ENCODE peak calls at places on chromosome 2, in five cellular contexts. One of them, this sample, is unnamed.

GRCh38 chr2:166365803-166366420 is 9.8 kb downstream of the SCN9A start:
- DNase-seq in uterus: no peak
- DNase-seq in epithelial cell of esophagus: no peak
- DNase-seq in AG04450: no peak
- DNase-seq in astrocyte of the spinal cord: peak
- DNase-seq in this sample: peak

GRCh38 chr2:46545015-46545839 is 65.9 kb downstream of the TMEM247 start:
- DNase-seq in uterus: no peak
- DNase-seq in epithelial cell of esophagus: no peak
- DNase-seq in AG04450: no peak
- DNase-seq in astrocyte of the spinal cord: no peak
- DNase-seq in this sample: no peak

GRCh38 chr2:1618974-1619373 is 125.3 kb downstream of the PXDN start:
- DNase-seq in uterus: no peak
- DNase-seq in epithelial cell of esophagus: no peak
- DNase-seq in AG04450: no peak
- DNase-seq in astrocyte of the spinal cord: no peak
- DNase-seq in this sample: no peak

GRCh38 chr2:209824391-209824790 is 52.8 kb downstream of the UNC80 start:
- DNase-seq in uterus: no peak
- DNase-seq in epithelial cell of esophagus: no peak
- DNase-seq in AG04450: no peak
- DNase-seq in astrocyte of the spinal cord: no peak
- DNase-seq in this sample: no peak

GRCh38 chr2:96715658-96716057 is 24.2 kb downstream of the LMAN2L start:
- DNase-seq in uterus: no peak
- DNase-seq in epithelial cell of esophagus: peak
- DNase-seq in AG04450: no peak
- DNase-seq in astrocyte of the spinal cord: no peak
- DNase-seq in this sample: no peak

GRCh38 chr2:65660340-65660739 is 227.9 kb upstream of the SPRED2 start:
- DNase-seq in uterus: no peak
- DNase-seq in epithelial cell of esophagus: no peak
- DNase-seq in AG04450: no peak
- DNase-seq in astrocyte of the spinal cord: peak
- DNase-seq in this sample: no peak

GRCh38 chr2:105034170-105034569 is 3.7 kb upstream of the MRPS9 start:
- DNase-seq in uterus: no peak
- DNase-seq in epithelial cell of esophagus: peak
- DNase-seq in AG04450: no peak
- DNase-seq in astrocyte of the spinal cord: no peak
- DNase-seq in this sample: no peak

GRCh38 chr2:65343381-65343780 is 89.0 kb downstream of the SPRED2 start:
- DNase-seq in uterus: no peak
- DNase-seq in epithelial cell of esophagus: no peak
- DNase-seq in AG04450: no peak
- DNase-seq in astrocyte of the spinal cord: no peak
- DNase-seq in this sample: no peak

GRCh38 chr2:232385660-232386489 is 7.3 kb downstream of the ALPP start:
- DNase-seq in uterus: no peak
- DNase-seq in epithelial cell of esophagus: no peak
- DNase-seq in AG04450: peak
- DNase-seq in astrocyte of the spinal cord: peak
- DNase-seq in this sample: no peak

GRCh38 chr2:29182334-29182733 is 67.1 kb downstream of the CLIP4 start:
- DNase-seq in uterus: no peak
- DNase-seq in epithelial cell of esophagus: no peak
- DNase-seq in AG04450: no peak
- DNase-seq in astrocyte of the spinal cord: no peak
- DNase-seq in this sample: no peak

GRCh38 chr2:66433945-66434678 is 813 bp upstream of the MEIS1 start:
- DNase-seq in uterus: peak
- DNase-seq in epithelial cell of esophagus: peak
- DNase-seq in AG04450: no peak
- DNase-seq in astrocyte of the spinal cord: peak
- DNase-seq in this sample: peak

GRCh38 chr2:201827621-201828020 is 21.3 kb downstream of the CDK15 start:
- DNase-seq in uterus: no peak
- DNase-seq in epithelial cell of esophagus: peak
- DNase-seq in AG04450: no peak
- DNase-seq in astrocyte of the spinal cord: peak
- DNase-seq in this sample: peak

GRCh38 chr2:239177908-239178307 is 222.9 kb downstream of the HDAC4 start:
- DNase-seq in uterus: peak
- DNase-seq in epithelial cell of esophagus: no peak
- DNase-seq in AG04450: no peak
- DNase-seq in astrocyte of the spinal cord: no peak
- DNase-seq in this sample: no peak

GRCh38 chr2:238712011-238712410 is 135.9 kb upstream of the TWIST2 start:
- DNase-seq in uterus: peak
- DNase-seq in epithelial cell of esophagus: no peak
- DNase-seq in AG04450: no peak
- DNase-seq in astrocyte of the spinal cord: no peak
- DNase-seq in this sample: no peak

GRCh38 chr2:23603156-23603555 is 218.2 kb downstream of the KLHL29 start:
- DNase-seq in uterus: no peak
- DNase-seq in epithelial cell of esophagus: no peak
- DNase-seq in AG04450: no peak
- DNase-seq in astrocyte of the spinal cord: no peak
- DNase-seq in this sample: no peak

GRCh38 chr2:133644850-133645249 is 76.6 kb upstream of the NCKAP5 start:
- DNase-seq in uterus: no peak
- DNase-seq in epithelial cell of esophagus: no peak
- DNase-seq in AG04450: no peak
- DNase-seq in astrocyte of the spinal cord: no peak
- DNase-seq in this sample: no peak

GRCh38 chr2:151638188-151638933 is 95.9 kb downstream of the NEB start:
- DNase-seq in uterus: no peak
- DNase-seq in epithelial cell of esophagus: no peak
- DNase-seq in AG04450: no peak
- DNase-seq in astrocyte of the spinal cord: no peak
- DNase-seq in this sample: peak

GRCh38 chr2:67400560-67401464 is 3.7 kb downstream of the ETAA1 start:
- DNase-seq in uterus: no peak
- DNase-seq in epithelial cell of esophagus: peak
- DNase-seq in AG04450: no peak
- DNase-seq in astrocyte of the spinal cord: peak
- DNase-seq in this sample: peak

GRCh38 chr2:201881731-201882130 is 75.4 kb downstream of the CDK15 start:
- DNase-seq in uterus: no peak
- DNase-seq in epithelial cell of esophagus: no peak
- DNase-seq in AG04450: no peak
- DNase-seq in astrocyte of the spinal cord: no peak
- DNase-seq in this sample: no peak

GRCh38 chr2:106344302-106344701 is 123.9 kb downstream of the RGPD3 start:
- DNase-seq in uterus: no peak
- DNase-seq in epithelial cell of esophagus: no peak
- DNase-seq in AG04450: no peak
- DNase-seq in astrocyte of the spinal cord: no peak
- DNase-seq in this sample: no peak

GRCh38 chr2:56104951-56105350 is 78.8 kb upstream of the CCDC85A start:
- DNase-seq in uterus: no peak
- DNase-seq in epithelial cell of esophagus: no peak
- DNase-seq in AG04450: no peak
- DNase-seq in astrocyte of the spinal cord: no peak
- DNase-seq in this sample: no peak

GRCh38 chr2:25421746-25422431 is 80.2 kb upstream of the DNMT3A start:
- DNase-seq in uterus: no peak
- DNase-seq in epithelial cell of esophagus: no peak
- DNase-seq in AG04450: no peak
- DNase-seq in astrocyte of the spinal cord: no peak
- DNase-seq in this sample: no peak

GRCh38 chr2:29332540-29332939 is 217.3 kb downstream of the CLIP4 start:
- DNase-seq in uterus: no peak
- DNase-seq in epithelial cell of esophagus: no peak
- DNase-seq in AG04450: no peak
- DNase-seq in astrocyte of the spinal cord: no peak
- DNase-seq in this sample: no peak

GRCh38 chr2:160125828-160126227 is 63.4 kb upstream of the PLA2R1 start:
- DNase-seq in uterus: no peak
- DNase-seq in epithelial cell of esophagus: no peak
- DNase-seq in AG04450: no peak
- DNase-seq in astrocyte of the spinal cord: no peak
- DNase-seq in this sample: no peak

GRCh38 chr2:189252991-189253680 is 73.6 kb upstream of the COL5A2 start:
- DNase-seq in uterus: no peak
- DNase-seq in epithelial cell of esophagus: no peak
- DNase-seq in AG04450: no peak
- DNase-seq in astrocyte of the spinal cord: no peak
- DNase-seq in this sample: no peak

GRCh38 chr2:72989770-72990556 is 72.6 kb downstream of the EMX1 start:
- DNase-seq in uterus: peak
- DNase-seq in epithelial cell of esophagus: no peak
- DNase-seq in AG04450: no peak
- DNase-seq in astrocyte of the spinal cord: no peak
- DNase-seq in this sample: no peak

GRCh38 chr2:197306691-197307030 is 3.9 kb downstream of the ANKRD44 start:
- DNase-seq in uterus: no peak
- DNase-seq in epithelial cell of esophagus: peak
- DNase-seq in AG04450: no peak
- DNase-seq in astrocyte of the spinal cord: peak
- DNase-seq in this sample: peak

GRCh38 chr2:239321596-239322413 is 79.0 kb downstream of the HDAC4 start:
- DNase-seq in uterus: peak
- DNase-seq in epithelial cell of esophagus: no peak
- DNase-seq in AG04450: no peak
- DNase-seq in astrocyte of the spinal cord: no peak
- DNase-seq in this sample: peak

GRCh38 chr2:240964221-240964853 is 34.1 kb upstream of the SNED1 start:
- DNase-seq in uterus: peak
- DNase-seq in epithelial cell of esophagus: no peak
- DNase-seq in AG04450: no peak
- DNase-seq in astrocyte of the spinal cord: no peak
- DNase-seq in this sample: no peak

GRCh38 chr2:74290466-74291216 is 52.6 kb downstream of the SLC4A5 start:
- DNase-seq in uterus: no peak
- DNase-seq in epithelial cell of esophagus: no peak
- DNase-seq in AG04450: no peak
- DNase-seq in astrocyte of the spinal cord: no peak
- DNase-seq in this sample: no peak
- TF ChIP-seq CTCF in uterus: no peak
- TF ChIP-seq CTCF in epithelial cell of esophagus: no peak
- TF ChIP-seq CTCF in AG04450: no peak
- TF ChIP-seq CTCF in astrocyte of the spinal cord: no peak
- TF ChIP-seq CTCF in this sample: no peak

GRCh38 chr2:108834620-108835019 is 48.0 kb downstream of the CCDC138 start:
- DNase-seq in uterus: no peak
- DNase-seq in epithelial cell of esophagus: no peak
- DNase-seq in AG04450: no peak
- DNase-seq in astrocyte of the spinal cord: no peak
- DNase-seq in this sample: no peak
- TF ChIP-seq CTCF in uterus: no peak
- TF ChIP-seq CTCF in epithelial cell of esophagus: no peak
- TF ChIP-seq CTCF in AG04450: no peak
- TF ChIP-seq CTCF in astrocyte of the spinal cord: no peak
- TF ChIP-seq CTCF in this sample: no peak

GRCh38 chr2:172484706-172485105 is 57.3 kb downstream of the ITGA6 start:
- DNase-seq in uterus: no peak
- DNase-seq in epithelial cell of esophagus: no peak
- DNase-seq in AG04450: no peak
- DNase-seq in astrocyte of the spinal cord: no peak
- DNase-seq in this sample: no peak
- TF ChIP-seq CTCF in uterus: no peak
- TF ChIP-seq CTCF in epithelial cell of esophagus: no peak
- TF ChIP-seq CTCF in AG04450: no peak
- TF ChIP-seq CTCF in astrocyte of the spinal cord: no peak
- TF ChIP-seq CTCF in this sample: no peak

DNA sequence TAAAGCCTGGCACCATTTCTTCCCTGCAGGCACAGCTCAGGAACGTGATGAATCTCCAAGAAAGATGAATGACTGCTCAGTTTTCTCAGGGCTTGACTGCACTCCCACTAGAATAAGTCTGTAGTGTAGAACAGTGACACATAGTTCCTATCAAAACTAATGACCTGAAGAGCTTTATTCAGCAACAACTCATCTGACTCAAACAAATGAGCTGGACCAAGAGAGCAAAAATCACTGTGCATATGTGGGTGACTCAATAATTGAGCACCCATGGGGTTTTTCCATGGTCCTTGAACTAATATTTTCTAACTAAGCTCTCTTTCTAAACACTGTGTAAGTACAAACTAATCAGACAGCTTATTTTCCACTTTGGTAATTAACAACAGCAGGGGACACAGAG is 61.1 kb upstream of the XDH start:
- DNase-seq in uterus: no peak
- DNase-seq in epithelial cell of esophagus: peak
- DNase-seq in AG04450: peak
- DNase-seq in astrocyte of the spinal cord: peak
- DNase-seq in this sample: peak
- TF ChIP-seq CTCF in uterus: no peak
- TF ChIP-seq CTCF in epithelial cell of esophagus: no peak
- TF ChIP-seq CTCF in AG04450: no peak
- TF ChIP-seq CTCF in astrocyte of the spinal cord: no peak
- TF ChIP-seq CTCF in this sample: no peak

GRCh38 chr2:179595284-179595683 is 266.1 kb downstream of the ZNF385B start:
- DNase-seq in uterus: no peak
- DNase-seq in epithelial cell of esophagus: peak
- DNase-seq in AG04450: no peak
- DNase-seq in astrocyte of the spinal cord: no peak
- DNase-seq in this sample: peak
- TF ChIP-seq CTCF in uterus: no peak
- TF ChIP-seq CTCF in epithelial cell of esophagus: no peak
- TF ChIP-seq CTCF in AG04450: peak
- TF ChIP-seq CTCF in astrocyte of the spinal cord: no peak
- TF ChIP-seq CTCF in this sample: no peak